ENCODE peak calls at places on chromosomes 1 and 21, in seven cellular contexts. U is HAP-1, S is breast epithelium, I is neural progenitor cell, A is tibial nerve, C is endodermal cell, R is Panc1. F is an unnamed sample. For H3K36me3 and H3K4me1, the result is how much of the 10 kb centered on the place peaks cover.

GRCh38 chr1:107652976-107653375 is 312.0 kb downstream of the VAV3 start:
- DNase-seq in U (no peak), S (no peak), I (no peak), A (no peak), C (no peak), R (no peak), F (no peak)

GRCh38 chr1:90781429-90782020 is 64.4 kb upstream of the BARHL2 start:
- DNase-seq in U (no peak), S (no peak), I (no peak), A (no peak), C (no peak), R (no peak), F (no peak)

GRCh38 chr1:47930215-47930885 is 66.8 kb downstream of the TRABD2B start:
- DNase-seq in U (no peak), S (no peak), I (no peak), A (no peak), C (no peak), R (no peak), F (no peak)

GRCh38 chr21:35150562-35151226 is 101.6 kb upstream of the RUNX1 start:
- DNase-seq in U (no peak), S (no peak), I (no peak), A (no peak), C (no peak), R (no peak), F (no peak)

GRCh38 chr1:218339267-218339831 is 5.8 kb upstream of the TGFB2 start:
- DNase-seq in U (peak), S (no peak), I (peak), A (peak), C (no peak), R (no peak), F (no peak)

GRCh38 chr1:67947114-67947513 is 103.3 kb downstream of the DIRAS3 start:
- DNase-seq in U (no peak), S (no peak), I (no peak), A (no peak), C (no peak), R (no peak), F (no peak)

GRCh38 chr1:145824499-145824842 is 471 bp downstream of the POLR3C start:
- DNase-seq in U (no peak), S (no peak), I (no peak), A (no peak), C (no peak), R (no peak), F (no peak)

GRCh38 chr1:33181038-33181861 is 593 bp downstream of the TRIM62 start:
- DNase-seq in U (peak), S (no peak), I (peak), A (no peak), C (peak), R (no peak), F (no peak)

GRCh38 chr1:18253093-18253492 is 145.5 kb downstream of the IGSF21 start:
- DNase-seq in U (no peak), S (no peak), I (no peak), A (no peak), C (no peak), R (no peak), F (no peak)

GRCh38 chr1:218847089-218847768 is 326.4 kb upstream of the LYPLAL1 start:
- DNase-seq in U (no peak), S (no peak), I (no peak), A (no peak), C (no peak), R (no peak), F (no peak)

GRCh38 chr1:156556354-156556753 is 16.0 kb downstream of the IQGAP3 start:
- DNase-seq in U (no peak), S (no peak), I (no peak), A (no peak), C (no peak), R (no peak), F (no peak)

GRCh38 chr1:87463917-87464565 is 135.4 kb downstream of the LMO4 start:
- DNase-seq in U (no peak), S (no peak), I (peak), A (no peak), C (no peak), R (no peak), F (no peak)

GRCh38 chr1:34266127-34266951 is 89.6 kb downstream of the C1orf94 start:
- DNase-seq in U (no peak), S (no peak), I (peak), A (no peak), C (peak), R (no peak), F (no peak)

GRCh38 chr1:17162941-17163340 is 42.0 kb upstream of the PADI1 start:
- DNase-seq in U (no peak), S (no peak), I (no peak), A (no peak), C (no peak), R (no peak), F (peak)

DNA sequence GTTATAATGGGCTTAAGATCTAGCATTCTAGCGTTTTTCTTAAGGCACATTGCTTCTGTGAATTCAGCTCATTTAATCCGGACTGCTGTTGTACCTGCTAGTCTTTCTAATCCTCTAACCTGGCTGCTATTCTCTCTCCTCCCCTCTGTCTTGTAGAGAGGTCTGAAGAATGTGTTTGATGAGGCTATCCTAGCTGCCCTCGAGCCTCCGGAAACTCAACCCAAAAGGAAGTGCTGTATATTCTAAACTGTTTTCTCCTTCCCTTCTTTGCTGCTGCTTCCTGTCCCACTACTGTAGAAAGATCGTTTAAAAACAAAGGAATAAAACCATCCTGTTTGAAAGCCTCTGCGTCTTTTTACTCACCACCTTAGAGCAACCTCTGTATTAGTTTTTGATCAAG is 37.3 kb downstream of the CDC42 start:
- DNase-seq in U (no peak), S (no peak), I (peak), A (no peak), C (no peak), R (no peak), F (no peak)
- H3K36me3 ChIP-seq in U (half or more), S (under half), I (under half), A (under half), C (half or more), R (under half), F (half or more)

GRCh38 chr1:27153549-27153886 is 1.4 kb downstream of the SLC9A1 start:
- DNase-seq in U (no peak), S (no peak), I (no peak), A (no peak), C (peak), R (no peak), F (no peak)
- H3K4me1 ChIP-seq in U (under half), S (under half), I (under half), A (under half), C (under half), R (under half), F (under half)

GRCh38 chr1:21881250-21881649 is 55.9 kb downstream of the HSPG2 start:
- DNase-seq in U (no peak), S (no peak), I (no peak), A (no peak), C (no peak), R (no peak), F (no peak)

GRCh38 chr1:21878840-21879478 is 58.2 kb downstream of the HSPG2 start:
- DNase-seq in U (no peak), S (no peak), I (no peak), A (no peak), C (no peak), R (no peak), F (no peak)

GRCh38 chr1:21879928-21880618 is 57.0 kb downstream of the HSPG2 start:
- DNase-seq in U (no peak), S (no peak), I (no peak), A (no peak), C (no peak), R (no peak), F (no peak)

GRCh38 chr1:21882721-21883415 is 54.2 kb downstream of the HSPG2 start:
- DNase-seq in U (no peak), S (no peak), I (no peak), A (no peak), C (no peak), R (no peak), F (no peak)

DNA sequence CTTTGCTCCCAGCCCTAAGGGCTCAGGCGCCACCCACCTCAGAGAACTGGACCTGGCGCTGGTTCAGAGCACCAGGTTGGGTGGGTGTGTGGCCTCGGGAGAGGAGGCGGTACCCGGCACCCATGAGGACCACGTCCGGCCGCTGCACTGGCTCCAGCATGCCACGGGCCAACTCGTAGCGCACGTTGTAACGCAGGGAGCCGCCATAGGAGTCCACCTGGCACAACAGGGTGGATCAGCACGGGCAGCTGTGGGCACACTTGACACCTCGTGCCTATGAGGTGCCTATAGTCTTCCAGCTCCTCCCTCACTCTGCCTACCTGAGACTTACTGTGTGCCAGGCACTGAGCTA is 56.5 kb downstream of the HSPG2 start:
- DNase-seq in U (no peak), S (no peak), I (no peak), A (no peak), C (no peak), R (no peak), F (no peak)
- H3K36me3 ChIP-seq in U (under half), S (under half), I (under half), A (under half), C (half or more), R (under half), F (under half)

DNA sequence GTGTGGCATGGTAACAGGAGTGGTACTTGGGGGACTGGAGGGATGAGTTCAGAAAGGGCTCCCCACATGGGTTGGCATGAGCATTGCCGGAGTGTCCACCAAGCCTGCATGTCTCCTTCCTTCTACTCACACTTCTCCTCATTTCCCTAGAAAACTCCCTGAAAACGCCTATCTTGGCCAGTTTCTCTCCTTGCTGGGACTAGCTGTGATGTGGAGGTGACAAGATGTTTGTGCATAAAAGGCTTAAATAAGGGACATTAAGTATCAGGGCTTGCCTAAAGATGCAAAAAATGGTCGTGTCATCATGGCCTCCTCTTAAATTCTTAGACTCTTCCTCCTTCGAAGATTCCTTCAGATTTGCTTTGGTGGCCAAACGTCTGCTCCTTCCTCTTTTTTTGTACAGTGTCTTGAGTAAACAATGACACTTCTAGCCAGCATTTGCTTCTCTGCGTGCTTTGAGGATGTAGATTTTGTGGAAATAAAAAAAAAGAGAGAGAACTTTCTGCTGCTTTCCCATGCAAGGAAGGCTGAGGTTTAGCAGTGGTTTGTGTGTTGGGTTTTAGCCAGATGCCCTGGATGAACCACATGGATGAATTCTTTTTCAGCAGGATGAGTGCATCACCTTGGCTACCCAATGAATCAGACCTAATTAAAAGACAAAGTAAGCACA is 239.1 kb upstream of the IRF2BP2 start:
- DNase-seq in U (no peak), S (no peak), I (no peak), A (no peak), C (peak), R (no peak), F (no peak)
- H3K4me1 ChIP-seq in U (under half), S (under half), I (under half), A (under half), C (under half), R (under half), F (under half)

GRCh38 chr1:226382030-226382429 is 25.9 kb downstream of the PARP1 start:
- DNase-seq in U (no peak), S (no peak), I (no peak), A (no peak), C (no peak), R (no peak), F (no peak)
- H3K36me3 ChIP-seq in U (half or more), S (under half), I (under half), A (half or more), C (half or more), R (under half), F (under half)

DNA sequence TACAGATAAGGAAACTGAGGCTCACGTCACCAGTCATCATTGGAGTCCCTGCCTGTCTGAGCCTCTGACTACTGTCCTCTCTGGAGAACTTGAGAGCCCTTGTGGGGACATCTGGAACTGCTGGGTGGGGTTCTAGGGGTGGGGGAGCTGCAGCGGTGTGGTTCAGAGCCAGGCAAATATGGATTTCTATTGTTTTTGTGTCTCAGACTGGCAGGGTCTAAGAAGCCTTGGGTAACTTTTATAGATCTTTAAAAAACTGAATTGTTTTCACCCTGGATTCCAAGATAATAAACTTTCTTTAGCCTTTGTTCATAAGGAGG is 46.9 kb downstream of the IER5 start:
- DNase-seq in U (no peak), S (no peak), I (no peak), A (no peak), C (no peak), R (no peak), F (no peak)
- H3K4me1 ChIP-seq in U (under half), S (under half), I (under half), A (under half), C (under half), R (under half), F (under half)

DNA sequence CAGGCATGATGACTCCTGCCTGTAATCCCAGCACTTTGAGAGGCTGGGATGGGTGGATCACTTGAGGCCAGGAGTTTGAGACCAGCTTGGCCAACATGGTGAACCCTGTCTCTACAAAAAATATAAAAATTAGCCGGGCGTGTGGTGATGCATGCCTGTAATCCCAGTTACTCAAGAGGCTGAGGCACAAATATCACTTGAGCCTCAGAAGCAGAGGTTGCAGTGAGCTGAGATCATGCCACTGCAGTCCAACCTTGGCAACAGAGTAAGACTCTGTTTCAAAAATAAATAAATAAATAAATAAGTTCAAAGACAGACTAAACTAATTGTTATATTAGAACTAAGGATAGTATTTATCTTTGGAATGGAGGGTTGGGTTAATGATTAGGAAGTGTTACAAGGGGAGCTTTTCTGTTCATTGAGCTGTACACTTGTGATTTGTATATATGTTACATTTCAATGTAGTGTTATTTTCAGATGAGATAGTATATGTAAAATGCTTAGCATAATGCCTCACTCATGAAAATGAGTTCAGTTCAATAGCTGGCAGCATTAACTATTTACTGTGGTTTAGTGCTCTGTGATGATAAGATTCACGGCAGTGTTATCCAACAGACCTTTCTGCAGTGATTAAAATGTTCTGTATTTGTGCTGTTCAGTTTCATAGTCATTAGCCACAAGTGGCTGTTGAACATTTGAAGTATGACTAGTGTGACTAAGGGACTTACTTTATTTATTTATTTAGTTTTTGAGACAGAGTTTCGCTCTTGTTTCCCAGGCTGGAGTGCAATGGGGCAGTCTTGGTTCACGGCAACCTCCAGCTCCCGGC is 47.7 kb downstream of the OSBPL9 start:
- DNase-seq in U (no peak), S (no peak), I (no peak), A (no peak), C (no peak), R (no peak), F (no peak)
- H3K36me3 ChIP-seq in U (under half), S (under half), I (under half), A (under half), C (under half), R (under half), F (under half)

DNA sequence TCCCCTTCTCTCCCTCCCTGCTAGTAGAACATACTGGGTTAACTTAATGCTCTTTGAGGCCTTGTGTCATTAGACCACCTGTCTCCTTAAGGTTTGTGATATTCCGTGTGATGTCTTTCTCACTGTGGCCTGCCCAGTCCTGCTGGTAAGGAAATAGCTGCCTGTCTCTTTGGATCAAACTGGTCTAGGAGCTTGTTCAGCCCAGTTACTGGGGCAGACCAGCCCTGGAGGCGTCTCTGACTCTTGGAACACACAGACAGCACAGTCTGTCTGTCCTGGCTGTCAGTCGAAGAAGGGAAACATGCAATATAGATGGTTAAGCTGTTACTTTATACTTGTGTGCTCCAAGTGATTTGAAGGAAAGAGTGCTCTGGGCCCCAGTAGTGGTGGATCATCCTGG is 20.4 kb downstream of the PBX1 start:
- DNase-seq in U (no peak), S (no peak), I (no peak), A (no peak), C (no peak), R (no peak), F (no peak)
- H3K4me1 ChIP-seq in U (under half), S (under half), I (half or more), A (under half), C (under half), R (under half), F (under half)